ENCODE peak calls at places on chromosomes 2 and 18, in nine cellular contexts. J, F, X, C, K, D, B, T and M are unnamed samples.

GRCh38 chr18:51537487-51537886 is 340.0 kb upstream of the MEX3C start:
- DNase-seq in C (peak; percentile 74), F (no peak), X (no peak), D (peak; percentile 68), T (no peak), J (no peak), B (peak; percentile 50), K (no peak), M (no peak)

GRCh38 chr2:15300645-15301573 is 260.2 kb downstream of the NBAS start:
- DNase-seq in F (no peak), J (no peak), D (no peak), C (no peak), T (peak; percentile 5), B (no peak), X (no peak), K (no peak), M (no peak)

GRCh38 chr18:23243178-23243577 is 107.9 kb downstream of the CABLES1 start:
- DNase-seq in B (no peak), F (no peak), K (no peak), T (no peak), C (no peak), J (no peak), X (no peak), D (no peak), M (no peak)

GRCh38 chr2:120320318-120320851 is 25.6 kb upstream of the INHBB start:
- DNase-seq in J (no peak), D (no peak), K (no peak), X (no peak), B (peak; percentile 82), C (peak; percentile 12), F (no peak), T (peak; percentile 20), M (no peak)

GRCh38 chr2:157324331-157324843 is 1.2 kb downstream of the ERMN start:
- DNase-seq in F (no peak), C (no peak), J (peak; percentile 81), D (no peak), X (no peak), B (no peak), T (no peak), K (no peak), M (no peak)

GRCh38 chr2:173589604-173590277 is 235.1 kb downstream of the CDCA7 start:
- DNase-seq in B (no peak), X (no peak), K (no peak), T (peak; percentile 39), C (no peak), J (no peak), F (no peak), D (no peak), M (no peak)

GRCh38 chr2:241865957-241866858 is 3.3 kb upstream of the RTP5 start:
- DNase-seq in B (no peak), F (no peak), K (no peak), C (no peak), J (no peak), X (no peak), D (no peak), T (peak; percentile 16), M (no peak)

GRCh38 chr2:20391951-20392699 is 41.5 kb upstream of the PUM2 start:
- DNase-seq in C (no peak), B (no peak), J (peak; percentile 53), T (no peak), X (no peak), F (no peak), D (no peak), K (no peak), M (peak; percentile 35)

GRCh38 chr18:1458547-1458946 is 553.9 kb downstream of the ADCYAP1 start:
- DNase-seq in C (no peak), X (no peak), J (no peak), K (no peak), D (no peak), T (no peak), B (no peak), F (no peak), M (no peak)

GRCh38 chr2:176582990-176583481 is 313.8 kb downstream of the MTX2 start:
- DNase-seq in J (no peak), D (no peak), X (no peak), C (no peak), B (no peak), T (peak; percentile 97), F (no peak), K (no peak), M (peak; percentile 27)

GRCh38 chr2:159375241-159375640 is 88.7 kb upstream of the WDSUB1 start:
- DNase-seq in T (no peak), J (no peak), C (no peak), D (no peak), F (no peak), X (no peak), K (no peak), B (no peak), M (no peak)

GRCh38 chr2:84904717-84905174 is 710 bp upstream of the TMSB10 start:
- DNase-seq in B (peak; percentile 76), F (peak; percentile 91), X (no peak), J (peak; percentile 35), D (peak; percentile 95), C (peak; percentile 90), T (peak; percentile 55), K (peak; percentile 13), M (no peak)

GRCh38 chr18:67318651-67319050 is 197.9 kb downstream of the DSEL start:
- DNase-seq in T (peak; percentile 69), X (no peak), B (no peak), D (no peak), F (no peak), C (no peak), K (no peak), J (no peak), M (no peak)

GRCh38 chr2:30422437-30422805 is 24.6 kb upstream of the LCLAT1 start:
- DNase-seq in J (no peak), D (no peak), C (peak; percentile 85), K (no peak), T (peak; percentile 42), F (no peak), X (peak; percentile 28), B (no peak), M (no peak)
- TF ChIP-seq POLR2A in J (no peak), D (no peak), C (no peak), K (no peak), T (no peak), F (no peak), X (no peak), B (no peak), M (no peak)

DNA sequence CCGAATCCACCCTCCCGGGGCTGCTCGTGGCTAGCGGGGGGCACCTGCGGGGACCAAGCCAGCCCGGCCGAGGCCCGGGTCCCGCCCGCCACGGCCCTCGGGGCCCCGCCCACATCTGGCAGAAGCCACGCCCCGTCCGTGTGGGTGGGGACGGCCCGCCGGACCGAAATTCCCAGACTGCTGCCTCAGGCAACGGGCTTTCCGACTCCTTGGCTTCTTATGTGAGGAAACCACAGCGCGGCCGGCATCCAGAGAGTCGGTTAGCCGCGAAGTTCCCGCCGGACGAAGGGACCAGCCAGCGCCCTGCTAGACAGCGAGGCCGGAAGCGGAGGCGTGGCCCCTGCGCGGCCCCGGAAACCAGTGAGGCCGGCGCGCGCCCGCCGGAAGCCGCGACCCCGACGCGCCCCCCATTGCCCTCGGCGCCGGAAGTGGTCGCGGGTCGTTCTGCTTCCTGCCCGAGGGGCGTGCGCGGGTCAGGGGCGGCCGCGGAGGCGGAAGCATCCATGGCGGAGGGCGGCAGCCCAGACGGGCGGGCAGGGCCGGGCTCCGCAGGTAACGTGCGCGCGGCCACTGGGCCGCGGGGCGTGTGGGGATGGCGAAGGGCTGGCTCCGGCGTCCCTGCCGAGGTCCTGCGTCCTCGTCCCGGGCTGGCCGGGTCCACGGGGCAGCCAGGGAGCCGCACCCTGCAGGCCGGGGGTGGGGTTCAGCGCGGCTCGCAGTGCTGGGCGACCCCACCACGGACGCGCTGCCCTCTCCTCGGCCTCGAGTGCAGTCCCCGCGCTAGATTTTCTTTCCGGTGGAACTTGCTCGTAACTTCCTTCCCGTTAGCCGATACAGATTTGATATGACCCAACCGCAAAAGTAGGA is at the start of gene ASB1:
- DNase-seq in X (peak; percentile 95), B (peak; percentile 72), T (peak; percentile 85), C (peak; percentile 96), J (peak; percentile 81), D (peak; percentile 84), K (peak; percentile 28), F (peak; percentile 85), M (peak; percentile 69)
- TF ChIP-seq POLR2A in X (peak; percentile 88), B (no peak), T (peak; percentile 88), C (no peak), J (peak; percentile 79), D (no peak), K (peak; percentile 35), F (peak; percentile 20), M (peak; percentile 39)

GRCh38 chr18:48137354-48138208 is 207.1 kb upstream of the SMAD2 start:
- DNase-seq in K (no peak), D (no peak), F (no peak), C (peak; percentile 41), B (no peak), T (no peak), X (no peak), J (no peak), M (no peak)

GRCh38 chr18:48135436-48135966 is 205.0 kb upstream of the SMAD2 start:
- DNase-seq in J (no peak), B (no peak), X (no peak), T (no peak), F (no peak), K (no peak), D (no peak), C (peak; percentile 0), M (no peak)

GRCh38 chr18:48136051-48136543 is 205.6 kb upstream of the SMAD2 start:
- DNase-seq in F (peak; percentile 76), D (peak; percentile 42), B (no peak), C (peak; percentile 75), J (no peak), T (no peak), K (no peak), X (no peak), M (no peak)

GRCh38 chr18:48138211-48138610 is 207.8 kb upstream of the SMAD2 start:
- DNase-seq in X (no peak), D (no peak), T (no peak), F (no peak), K (no peak), J (no peak), C (peak; percentile 39), B (no peak), M (no peak)

DNA sequence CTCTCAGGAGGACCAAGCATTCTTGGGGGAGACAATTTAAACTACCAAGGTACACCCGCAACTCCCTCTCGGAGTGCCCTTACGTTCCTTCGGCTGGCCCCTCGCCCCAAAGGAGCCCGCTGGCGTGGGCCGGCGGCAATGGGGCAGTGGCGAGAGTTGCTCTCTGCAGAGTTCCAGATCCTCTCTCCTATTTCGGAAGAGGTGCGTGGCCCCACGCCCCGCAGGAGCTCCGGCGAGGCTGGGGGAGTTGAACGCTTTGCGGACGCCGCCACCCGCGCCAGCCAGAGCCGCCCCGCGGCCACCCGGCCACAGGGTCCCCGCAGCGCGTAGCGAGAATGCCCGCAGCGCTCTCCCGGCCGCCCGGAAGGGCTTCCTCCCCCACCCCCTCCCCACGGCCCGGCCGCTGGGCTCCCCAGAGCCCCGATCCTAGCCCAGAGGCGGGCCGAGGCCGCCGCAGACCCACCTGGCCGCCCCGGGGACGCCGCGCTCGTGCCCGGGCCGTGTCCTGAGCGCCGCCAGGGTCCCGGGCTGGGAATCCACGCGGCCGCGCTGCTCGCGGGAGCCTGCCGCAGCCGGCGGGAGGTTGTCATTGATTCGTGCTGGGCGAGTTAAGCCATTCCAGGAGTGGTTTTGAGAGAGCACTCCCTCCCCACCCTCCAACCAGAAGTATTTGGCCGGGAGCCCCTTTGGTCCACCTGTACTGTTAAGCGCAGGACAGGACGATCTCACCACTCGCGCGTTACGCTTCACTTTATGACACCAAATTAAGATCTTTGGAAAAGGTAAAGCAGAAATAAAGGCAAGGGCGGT is 206.3 kb upstream of the SMAD2 start:
- DNase-seq in B (peak; percentile 60), C (peak; percentile 70), K (no peak), X (peak; percentile 35), D (no peak), J (peak; percentile 8), T (no peak), F (peak; percentile 65), M (no peak)
- TF ChIP-seq POLR2A in B (no peak), C (no peak), K (peak; percentile 36), X (no peak), D (no peak), J (no peak), T (no peak), F (no peak), M (no peak)

GRCh38 chr18:21612125-21613100 is at the start of gene SNRPD1:
- DNase-seq in X (peak; percentile 88), D (peak; percentile 90), T (peak; percentile 90), B (peak; percentile 72), K (peak; percentile 19), F (peak; percentile 93), J (peak; percentile 84), C (peak; percentile 98), M (peak; percentile 73)
- TF ChIP-seq POLR2A in X (peak; percentile 96), D (no peak), T (peak; percentile 92), B (no peak), K (no peak), F (peak; percentile 41), J (peak; percentile 98), C (no peak), M (peak; percentile 84)